ENCODE peak calls at places on chromosome 17, in ten cellular contexts. I is body of pancreas; A is mesendoderm; T is suprapubic skin; C is cardiac muscle cell; W is CD8-positive, alpha-beta memory T cell; K is psoas muscle; V is SK-N-SH; D is BE2C; B is CD4-positive, alpha-beta memory T cell. O is an unnamed sample.

GRCh38 chr17:65071861-65072260 is 15.3 kb upstream of the GNA13 start:
- DNase-seq in T (no peak), V (no peak), I (no peak), D (no peak), K (no peak), W (no peak), A (no peak), C (no peak), B (no peak), O (no peak)

GRCh38 chr17:43406676-43407645 is 8.2 kb downstream of the ARL4D start:
- DNase-seq in T (no peak), W (no peak), I (no peak), K (no peak), D (no peak), B (no peak), V (no peak), C (no peak), A (peak; percentile 85), O (peak; percentile 56)

GRCh38 chr17:47847341-47848197 is 3.4 kb downstream of the SP6 start:
- DNase-seq in D (no peak), B (peak; percentile 39), V (peak; percentile 71), C (peak; percentile 47), K (no peak), I (peak; percentile 30), T (no peak), W (no peak), A (peak; percentile 78), O (peak; percentile 92)

GRCh38 chr17:56593741-56594527 is 435 bp downstream of the NOG start:
- DNase-seq in V (peak; percentile 84), B (peak; percentile 24), D (peak; percentile 56), C (peak; percentile 85), A (no peak), I (peak; percentile 56), W (no peak), T (no peak), K (peak; percentile 65), O (peak; percentile 83)

GRCh38 chr17:16952401-16952800 is 19.5 kb downstream of the TNFRSF13B start:
- DNase-seq in D (no peak), B (no peak), A (no peak), K (no peak), C (no peak), I (no peak), W (no peak), V (no peak), T (no peak), O (peak; percentile 7)

GRCh38 chr17:69967910-69968411 is 107.1 kb upstream of the KCNJ16 start:
- DNase-seq in K (no peak), T (no peak), I (no peak), B (no peak), C (no peak), V (no peak), W (no peak), A (no peak), D (no peak), O (no peak)

GRCh38 chr17:50270430-50271172 is 3.7 kb upstream of the TMEM92 start:
- DNase-seq in W (no peak), A (no peak), T (peak; percentile 80), K (no peak), V (no peak), B (no peak), I (no peak), D (no peak), C (peak; percentile 71), O (peak; percentile 73)

GRCh38 chr17:2710804-2711607 is 558 bp downstream of the CLUH start:
- DNase-seq in D (no peak), V (peak; percentile 74), B (peak; percentile 29), A (peak; percentile 30), C (peak; percentile 43), W (peak; percentile 10), T (peak; percentile 69), I (peak; percentile 74), K (peak; percentile 52), O (peak; percentile 87)

GRCh38 chr17:55348749-55349354 is 72.8 kb downstream of the MMD start:
- DNase-seq in K (peak; percentile 26), C (peak; percentile 75), A (peak; percentile 50), V (peak; percentile 57), B (peak; percentile 48), D (peak; percentile 43), W (peak; percentile 16), I (peak; percentile 59), T (no peak), O (peak; percentile 32)

GRCh38 chr17:76969598-76970172 is 101.5 kb downstream of the MGAT5B start:
- DNase-seq in A (no peak), D (peak; percentile 54), V (peak; percentile 94), B (no peak), W (no peak), C (peak; percentile 5), T (no peak), I (peak; percentile 31), K (no peak), O (peak; percentile 90)

GRCh38 chr17:82810644-82811430 is 29.0 kb downstream of the ZNF750 start:
- DNase-seq in A (no peak), I (no peak), K (no peak), V (no peak), W (no peak), B (no peak), D (no peak), C (peak; percentile 69), T (no peak), O (peak; percentile 31)

GRCh38 chr17:80124351-80124981 is 22.5 kb downstream of the EIF4A3 start:
- DNase-seq in I (peak; percentile 51), W (no peak), K (no peak), D (no peak), C (peak; percentile 49), T (peak; percentile 40), A (peak; percentile 87), V (peak; percentile 42), B (no peak), O (peak; percentile 90)
- H3K27me3 ChIP-seq in I (no peaks in the 10 kb centered on the region), W (peaks cover 5% of the 10 kb centered on the region), K (peaks cover 2% of the 10 kb centered on the region), D (no peaks in the 10 kb centered on the region), C (no peaks in the 10 kb centered on the region), T (no peaks in the 10 kb centered on the region), A (no peaks in the 10 kb centered on the region), V (no peaks in the 10 kb centered on the region), B (no peaks in the 10 kb centered on the region), O (no peaks in the 10 kb centered on the region)

GRCh38 chr17:74287203-74287602 is 13.2 kb downstream of the DNAI2 start:
- DNase-seq in V (no peak), T (no peak), B (no peak), I (no peak), D (no peak), W (no peak), C (no peak), A (no peak), K (no peak), O (no peak)

GRCh38 chr17:74289688-74290087 is 15.7 kb downstream of the DNAI2 start:
- DNase-seq in A (no peak), D (no peak), T (no peak), W (no peak), V (no peak), C (no peak), I (no peak), K (no peak), B (no peak), O (no peak)

GRCh38 chr17:74290340-74290739 is 16.3 kb downstream of the DNAI2 start:
- DNase-seq in T (no peak), V (no peak), B (no peak), C (no peak), A (no peak), K (no peak), D (no peak), W (no peak), I (no peak), O (no peak)

GRCh38 chr17:74292495-74292894 is 18.5 kb downstream of the DNAI2 start:
- DNase-seq in T (no peak), I (no peak), V (no peak), A (no peak), K (no peak), W (no peak), C (no peak), B (no peak), D (no peak), O (no peak)

DNA sequence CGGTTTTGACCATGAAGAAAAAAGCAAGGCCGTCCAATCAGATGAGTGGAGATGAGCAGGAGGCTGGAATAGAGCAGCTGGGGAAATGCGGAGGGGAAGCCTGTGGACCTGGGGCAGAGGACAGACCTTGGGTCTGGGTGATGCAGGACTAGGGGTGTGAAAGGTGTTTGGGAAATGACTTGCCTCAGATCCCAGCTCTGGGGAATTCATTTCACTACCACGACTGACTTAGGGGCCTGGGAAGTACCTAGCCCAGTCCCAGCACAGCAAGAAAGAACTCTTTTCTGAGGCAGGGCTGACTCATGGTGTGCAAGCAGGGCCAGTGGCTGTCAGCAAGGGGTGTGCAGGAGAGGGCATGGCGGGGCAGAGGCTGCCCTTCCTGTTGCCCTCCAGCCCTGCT is 14.8 kb downstream of the DNAI2 start:
- DNase-seq in W (no peak), V (no peak), A (no peak), T (no peak), I (no peak), K (no peak), D (no peak), C (no peak), B (no peak), O (no peak)
- H3K36me3 ChIP-seq in W (no peaks in the 10 kb centered on the region), V (no peaks in the 10 kb centered on the region), A (no peaks in the 10 kb centered on the region), T (no peaks in the 10 kb centered on the region), I (no peaks in the 10 kb centered on the region), K (no peaks in the 10 kb centered on the region), D (no peaks in the 10 kb centered on the region), C (no peaks in the 10 kb centered on the region), B (no peaks in the 10 kb centered on the region), O (no peaks in the 10 kb centered on the region)

GRCh38 chr17:59332890-59333377 is 1.5 kb downstream of the YPEL2 start:
- DNase-seq in I (peak; percentile 48), W (no peak), C (no peak), K (peak; percentile 47), T (peak; percentile 78), D (peak; percentile 28), V (no peak), B (no peak), A (no peak), O (no peak)
- H3K4me3 ChIP-seq in I (peak overlapping the region; percentile 76), W (peak overlapping the region; percentile 52), C (peak overlapping the region; percentile 99), K (peak overlapping the region; percentile 89), T (peak overlapping the region; percentile 100), D (peak overlapping the region; percentile 83), V (peak overlapping the region; percentile 91), B (peak overlapping the region; percentile 73), A (no peak overlapping the region), O (peak overlapping the region; percentile 68)

GRCh38 chr17:6437956-6438355 is 3.0 kb upstream of the AIPL1 start:
- DNase-seq in T (no peak), I (no peak), V (no peak), B (no peak), W (no peak), K (no peak), C (no peak), A (no peak), D (no peak), O (no peak)

GRCh38 chr17:6435968-6436367 is 1.0 kb upstream of the AIPL1 start:
- DNase-seq in T (no peak), K (peak; percentile 54), I (peak; percentile 68), W (peak; percentile 50), B (peak; percentile 58), D (peak; percentile 59), V (peak; percentile 84), C (peak; percentile 81), A (peak; percentile 79), O (peak; percentile 90)

GRCh38 chr17:6439951-6440350 is 4.3 kb upstream of the PIMREG start:
- DNase-seq in K (no peak), W (no peak), I (no peak), V (no peak), A (peak; percentile 44), C (no peak), D (no peak), B (no peak), T (no peak), O (no peak)

GRCh38 chr17:6435051-6435450 is at the start of gene AIPL1:
- DNase-seq in W (no peak), C (no peak), I (no peak), A (no peak), B (no peak), T (no peak), K (no peak), D (no peak), V (no peak), O (peak; percentile 69)

GRCh38 chr17:6437466-6437865 is 2.5 kb upstream of the AIPL1 start:
- DNase-seq in B (no peak), W (no peak), D (no peak), C (no peak), I (no peak), A (no peak), V (no peak), T (no peak), K (no peak), O (no peak)
- H3K27me3 ChIP-seq in B (peaks cover 4% of the 10 kb centered on the region), W (peaks cover 4% of the 10 kb centered on the region), D (no peaks in the 10 kb centered on the region), C (peaks cover 9% of the 10 kb centered on the region), I (no peaks in the 10 kb centered on the region), A (no peaks in the 10 kb centered on the region), V (peaks cover 15% of the 10 kb centered on the region), T (peaks cover 17% of the 10 kb centered on the region), K (peaks cover 3% of the 10 kb centered on the region), O (no peaks in the 10 kb centered on the region)